ENCODE peak calls at places on chromosomes 12 and 14, in four cellular contexts. One of them, this sample, is unnamed.

GRCh38 chr12:101745481-101745880 is 6.2 kb upstream of the SYCP3 start:
- DNase-seq in K562: no peak
- DNase-seq in HCT116: no peak
- DNase-seq in GM12878: no peak
- DNase-seq in this sample: no peak

GRCh38 chr12:42873401-42873800 is 283.9 kb upstream of the PRICKLE1 start:
- DNase-seq in K562: no peak
- DNase-seq in HCT116: no peak
- DNase-seq in GM12878: no peak
- DNase-seq in this sample: no peak

GRCh38 chr12:105331805-105332251 is 1.3 kb downstream of the C12orf75 start:
- DNase-seq in K562: no peak
- DNase-seq in HCT116: no peak
- DNase-seq in GM12878: no peak
- DNase-seq in this sample: no peak

GRCh38 chr12:94174576-94174975 is 26.2 kb downstream of the PLXNC1 start:
- DNase-seq in K562: no peak
- DNase-seq in HCT116: no peak
- DNase-seq in GM12878: no peak
- DNase-seq in this sample: no peak

GRCh38 chr12:26317942-26318565 is 122.7 kb downstream of the SSPN start:
- DNase-seq in K562: no peak
- DNase-seq in HCT116: peak; percentile 26
- DNase-seq in GM12878: no peak
- DNase-seq in this sample: peak; percentile 81

GRCh38 chr14:104145826-104146642 is 7.6 kb downstream of the KIF26A start:
- DNase-seq in K562: no peak
- DNase-seq in HCT116: no peak
- DNase-seq in GM12878: no peak
- DNase-seq in this sample: no peak

GRCh38 chr12:3341594-3341993 is 149.4 kb upstream of the PRMT8 start:
- DNase-seq in K562: no peak
- DNase-seq in HCT116: no peak
- DNase-seq in GM12878: no peak
- DNase-seq in this sample: no peak

GRCh38 chr12:120488057-120488660 is 7.8 kb upstream of the DYNLL1 start:
- DNase-seq in K562: peak; percentile 43
- DNase-seq in HCT116: no peak
- DNase-seq in GM12878: no peak
- DNase-seq in this sample: no peak

GRCh38 chr14:87049886-87050820 is 942.8 kb downstream of the GALC start:
- DNase-seq in K562: peak; percentile 8
- DNase-seq in HCT116: no peak
- DNase-seq in GM12878: no peak
- DNase-seq in this sample: no peak

GRCh38 chr12:57476162-57476992 is 3.3 kb downstream of the ARHGAP9 start:
- DNase-seq in K562: no peak
- DNase-seq in HCT116: no peak
- DNase-seq in GM12878: no peak
- DNase-seq in this sample: no peak

GRCh38 chr12:6076776-6077700 is 47.4 kb downstream of the VWF start:
- DNase-seq in K562: no peak
- DNase-seq in HCT116: no peak
- DNase-seq in GM12878: no peak
- DNase-seq in this sample: no peak

GRCh38 chr14:74257078-74257987 is 18.1 kb downstream of the VSX2 start:
- DNase-seq in K562: peak; percentile 81
- DNase-seq in HCT116: no peak
- DNase-seq in GM12878: no peak
- DNase-seq in this sample: no peak

GRCh38 chr14:45906257-45906656 is 653.3 kb upstream of the MIS18BP1 start:
- DNase-seq in K562: no peak
- DNase-seq in HCT116: no peak
- DNase-seq in GM12878: peak; percentile 23
- DNase-seq in this sample: no peak

GRCh38 chr14:72716471-72716870 is 177.4 kb downstream of the DPF3 start:
- DNase-seq in K562: no peak
- DNase-seq in HCT116: no peak
- DNase-seq in GM12878: no peak
- DNase-seq in this sample: no peak

GRCh38 chr14:34685819-34686428 is 28.5 kb downstream of the CFL2 start:
- DNase-seq in K562: no peak
- DNase-seq in HCT116: no peak
- DNase-seq in GM12878: no peak
- DNase-seq in this sample: no peak

GRCh38 chr12:114395755-114396152 is 10.2 kb downstream of the TBX5 start:
- DNase-seq in K562: no peak
- DNase-seq in HCT116: no peak
- DNase-seq in GM12878: no peak
- DNase-seq in this sample: no peak

GRCh38 chr14:32201816-32202467 is at the start of gene RNU6-7:
- DNase-seq in K562: no peak
- DNase-seq in HCT116: no peak
- DNase-seq in GM12878: no peak
- DNase-seq in this sample: peak; percentile 46

GRCh38 chr12:80373666-80374065 is 70.4 kb upstream of the PTPRQ start:
- DNase-seq in K562: no peak
- DNase-seq in HCT116: no peak
- DNase-seq in GM12878: no peak
- DNase-seq in this sample: no peak

GRCh38 chr12:58920956-58921861 is 905 bp upstream of the LRIG3 start:
- DNase-seq in K562: no peak
- DNase-seq in HCT116: no peak
- DNase-seq in GM12878: no peak
- DNase-seq in this sample: no peak

GRCh38 chr12:126617312-126617711 is 1552.1 kb downstream of the AACS start:
- DNase-seq in K562: peak; percentile 14
- DNase-seq in HCT116: no peak
- DNase-seq in GM12878: no peak
- DNase-seq in this sample: no peak

GRCh38 chr12:113432976-113433375 is 10.8 kb downstream of the SDSL start:
- DNase-seq in K562: no peak
- DNase-seq in HCT116: no peak
- DNase-seq in GM12878: no peak
- DNase-seq in this sample: no peak

GRCh38 chr12:43029971-43030370 is 440.4 kb upstream of the PRICKLE1 start:
- DNase-seq in K562: no peak
- DNase-seq in HCT116: no peak
- DNase-seq in GM12878: no peak
- DNase-seq in this sample: no peak

GRCh38 chr14:23605931-23606585 is 27.5 kb upstream of the JPH4 start:
- DNase-seq in K562: no peak
- DNase-seq in HCT116: no peak
- DNase-seq in GM12878: peak; percentile 83
- DNase-seq in this sample: no peak

GRCh38 chr14:36835145-36835544 is 173.5 kb downstream of the PAX9 start:
- DNase-seq in K562: no peak
- DNase-seq in HCT116: no peak
- DNase-seq in GM12878: no peak
- DNase-seq in this sample: no peak

GRCh38 chr12:1311145-1311544 is 283.2 kb downstream of the FBXL14 start:
- DNase-seq in K562: no peak
- DNase-seq in HCT116: no peak
- DNase-seq in GM12878: no peak
- DNase-seq in this sample: no peak

GRCh38 chr14:32428149-32428548 is 99.1 kb downstream of the AKAP6 start:
- DNase-seq in K562: no peak
- DNase-seq in HCT116: no peak
- DNase-seq in GM12878: no peak
- DNase-seq in this sample: no peak

GRCh38 chr12:20044304-20044703 is 324.0 kb upstream of the PDE3A start:
- DNase-seq in K562: no peak
- DNase-seq in HCT116: no peak
- DNase-seq in GM12878: no peak
- DNase-seq in this sample: no peak

GRCh38 chr14:81516941-81517797 is 16.5 kb downstream of the SEL1L start:
- DNase-seq in K562: no peak
- DNase-seq in HCT116: no peak
- DNase-seq in GM12878: no peak
- DNase-seq in this sample: no peak

GRCh38 chr14:81506512-81506911 is 27.1 kb downstream of the SEL1L start:
- DNase-seq in K562: no peak
- DNase-seq in HCT116: no peak
- DNase-seq in GM12878: no peak
- DNase-seq in this sample: no peak

GRCh38 chr14:81509838-81510452 is 23.7 kb downstream of the SEL1L start:
- DNase-seq in K562: no peak
- DNase-seq in HCT116: no peak
- DNase-seq in GM12878: no peak
- DNase-seq in this sample: no peak

GRCh38 chr14:81509321-81509720 is 24.3 kb downstream of the SEL1L start:
- DNase-seq in K562: no peak
- DNase-seq in HCT116: no peak
- DNase-seq in GM12878: no peak
- DNase-seq in this sample: no peak

DNA sequence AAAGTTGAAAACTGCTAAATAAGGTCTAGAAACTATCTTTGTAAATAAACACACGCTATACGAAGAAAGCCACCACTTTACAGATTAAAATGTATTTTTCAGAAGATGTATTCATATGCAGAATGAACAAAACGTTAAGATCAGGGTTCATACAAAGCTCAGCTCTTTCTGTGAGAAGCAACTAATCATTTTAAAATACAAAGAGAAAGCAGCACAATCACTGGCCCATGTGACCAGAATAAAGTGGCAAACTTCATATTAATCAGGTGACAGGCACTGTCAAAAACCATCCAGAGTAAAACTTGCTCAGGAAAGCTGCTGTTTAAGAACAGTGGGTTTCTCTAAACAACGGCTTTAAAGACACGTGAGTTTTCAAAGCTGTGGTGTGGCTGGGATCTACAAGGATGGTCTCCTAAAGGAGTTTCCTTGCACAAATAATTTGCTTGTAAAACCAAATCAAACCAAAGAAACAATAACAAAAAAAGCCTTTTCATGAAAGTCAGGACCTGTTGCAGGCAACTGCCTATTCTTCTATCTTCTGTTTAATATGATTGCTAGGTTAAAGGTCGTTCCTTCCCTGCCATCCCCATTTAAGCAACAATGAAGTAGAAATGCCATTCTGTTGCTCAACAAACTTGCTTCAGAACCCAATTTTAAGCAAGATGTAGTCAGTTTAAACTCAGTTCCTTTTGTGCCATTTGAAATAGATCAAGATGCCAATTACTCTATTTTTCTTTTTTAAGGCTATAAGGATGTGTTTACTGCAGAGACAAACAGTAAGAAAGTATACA is 22.3 kb downstream of the SEL1L start:
- DNase-seq in K562: no peak
- DNase-seq in HCT116: no peak
- DNase-seq in GM12878: no peak
- DNase-seq in this sample: no peak
- TF ChIP-seq SIN3A in K562: no peak
- TF ChIP-seq SIN3A in HCT116: no peak
- TF ChIP-seq SIN3A in GM12878: no peak
- TF ChIP-seq SIN3A in this sample: no peak

DNA sequence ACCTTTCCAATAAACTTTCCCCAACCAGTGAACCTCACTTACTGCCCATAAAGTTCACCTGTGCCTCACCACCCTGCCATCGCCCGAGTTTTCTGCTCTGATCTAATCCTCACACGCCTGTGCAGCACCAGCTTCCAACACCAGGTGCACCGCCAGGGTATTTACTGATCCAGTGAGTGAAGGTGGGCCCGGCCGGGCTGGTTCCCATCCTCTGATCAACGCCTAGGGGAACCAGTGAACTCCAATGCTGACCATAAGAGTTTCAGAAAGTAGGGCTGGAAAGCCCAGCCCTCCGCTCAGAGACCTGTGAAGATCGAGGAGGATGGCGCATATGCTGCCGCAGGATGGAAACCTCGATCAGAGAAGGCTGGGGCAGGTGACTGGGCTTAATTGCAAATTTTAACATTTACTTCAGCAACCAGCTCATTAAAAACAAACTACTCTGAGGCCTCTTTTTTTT is 685 bp upstream of the MYL6B start:
- DNase-seq in K562: peak; percentile 56
- DNase-seq in HCT116: peak; percentile 44
- DNase-seq in GM12878: no peak
- DNase-seq in this sample: peak; percentile 45
- TF ChIP-seq SIN3A in K562: no peak
- TF ChIP-seq SIN3A in HCT116: no peak
- TF ChIP-seq SIN3A in GM12878: no peak
- TF ChIP-seq SIN3A in this sample: no peak

GRCh38 chr12:115572440-115572839 is 705.1 kb downstream of the MED13L start:
- DNase-seq in K562: no peak
- DNase-seq in HCT116: no peak
- DNase-seq in GM12878: peak; percentile 86
- DNase-seq in this sample: no peak
- TF ChIP-seq SIN3A in K562: no peak
- TF ChIP-seq SIN3A in HCT116: no peak
- TF ChIP-seq SIN3A in GM12878: no peak
- TF ChIP-seq SIN3A in this sample: no peak

GRCh38 chr14:55270832-55271571 is at the start of gene FBXO34:
- DNase-seq in K562: peak; percentile 89
- DNase-seq in HCT116: peak; percentile 95
- DNase-seq in GM12878: peak; percentile 87
- DNase-seq in this sample: peak; percentile 70

GRCh38 chr14:55267816-55268215 is 3.4 kb upstream of the FBXO34 start:
- DNase-seq in K562: no peak
- DNase-seq in HCT116: no peak
- DNase-seq in GM12878: no peak
- DNase-seq in this sample: no peak

GRCh38 chr14:55265197-55265596 is 6.0 kb upstream of the FBXO34 start:
- DNase-seq in K562: no peak
- DNase-seq in HCT116: no peak
- DNase-seq in GM12878: no peak
- DNase-seq in this sample: no peak
- TF ChIP-seq SIN3A in K562: no peak
- TF ChIP-seq SIN3A in HCT116: no peak
- TF ChIP-seq SIN3A in GM12878: no peak
- TF ChIP-seq SIN3A in this sample: no peak

GRCh38 chr12:55876110-55876509 is 33.4 kb upstream of the MMP19 start:
- DNase-seq in K562: no peak
- DNase-seq in HCT116: no peak
- DNase-seq in GM12878: no peak
- DNase-seq in this sample: no peak
- TF ChIP-seq SIN3A in K562: no peak
- TF ChIP-seq SIN3A in HCT116: no peak
- TF ChIP-seq SIN3A in GM12878: no peak
- TF ChIP-seq SIN3A in this sample: no peak